ENCODE peak calls at places on chromosome 13, in eight cellular contexts. One of them, this sample, is unnamed.

GRCh38 chr13:39197645-39198007 is 159.4 kb downstream of the NHLRC3 start:
- DNase-seq in naive thymus-derived CD4-positive, alpha-beta T cell: no peak
- DNase-seq in pancreas: no peak
- DNase-seq in H54: no peak
- DNase-seq in stimulated activated CD8-positive, alpha-beta memory T cell treated with anti-CD3 and anti-CD28 coated beads, Interleukin-4, amount 100 ng/mL, for 1 hour: no peak
- DNase-seq in activated CD4-positive, alpha-beta T cell treated with anti-CD3 and anti-CD28 coated beads, Interleukin-2, amount 10 ng/mL, durations not matched to agents 7 days and 5 days: no peak
- DNase-seq in cardiac septum: no peak
- DNase-seq in A549: no peak
- DNase-seq in this sample: no peak

GRCh38 chr13:49828452-49828851 is 36.0 kb upstream of the KPNA3 start:
- DNase-seq in activated CD4-positive, alpha-beta T cell treated with anti-CD3 and anti-CD28 coated beads, Interleukin-2, amount 10 ng/mL, durations not matched to agents 7 days and 5 days: no peak
- DNase-seq in naive thymus-derived CD4-positive, alpha-beta T cell: no peak
- DNase-seq in pancreas: no peak
- DNase-seq in cardiac septum: no peak
- DNase-seq in stimulated activated CD8-positive, alpha-beta memory T cell treated with anti-CD3 and anti-CD28 coated beads, Interleukin-4, amount 100 ng/mL, for 1 hour: no peak
- DNase-seq in A549: no peak
- DNase-seq in H54: no peak
- DNase-seq in this sample: no peak

GRCh38 chr13:44622701-44623100 is 46.6 kb upstream of the TSC22D1 start:
- DNase-seq in stimulated activated CD8-positive, alpha-beta memory T cell treated with anti-CD3 and anti-CD28 coated beads, Interleukin-4, amount 100 ng/mL, for 1 hour: no peak
- DNase-seq in activated CD4-positive, alpha-beta T cell treated with anti-CD3 and anti-CD28 coated beads, Interleukin-2, amount 10 ng/mL, durations not matched to agents 7 days and 5 days: no peak
- DNase-seq in A549: no peak
- DNase-seq in cardiac septum: no peak
- DNase-seq in naive thymus-derived CD4-positive, alpha-beta T cell: no peak
- DNase-seq in pancreas: no peak
- DNase-seq in H54: no peak
- DNase-seq in this sample: no peak

GRCh38 chr13:60326273-60326672 is 70.7 kb upstream of the TDRD3 start:
- DNase-seq in naive thymus-derived CD4-positive, alpha-beta T cell: no peak
- DNase-seq in stimulated activated CD8-positive, alpha-beta memory T cell treated with anti-CD3 and anti-CD28 coated beads, Interleukin-4, amount 100 ng/mL, for 1 hour: no peak
- DNase-seq in pancreas: no peak
- DNase-seq in H54: no peak
- DNase-seq in activated CD4-positive, alpha-beta T cell treated with anti-CD3 and anti-CD28 coated beads, Interleukin-2, amount 10 ng/mL, durations not matched to agents 7 days and 5 days: no peak
- DNase-seq in A549: no peak
- DNase-seq in cardiac septum: no peak
- DNase-seq in this sample: no peak

GRCh38 chr13:106865706-106866288 is 297.9 kb upstream of the ARGLU1 start:
- DNase-seq in pancreas: no peak
- DNase-seq in stimulated activated CD8-positive, alpha-beta memory T cell treated with anti-CD3 and anti-CD28 coated beads, Interleukin-4, amount 100 ng/mL, for 1 hour: no peak
- DNase-seq in cardiac septum: no peak
- DNase-seq in activated CD4-positive, alpha-beta T cell treated with anti-CD3 and anti-CD28 coated beads, Interleukin-2, amount 10 ng/mL, durations not matched to agents 7 days and 5 days: no peak
- DNase-seq in A549: no peak
- DNase-seq in H54: no peak
- DNase-seq in naive thymus-derived CD4-positive, alpha-beta T cell: no peak
- DNase-seq in this sample: no peak

GRCh38 chr13:51793570-51794273 is 10.2 kb downstream of the DHRS12 start:
- DNase-seq in stimulated activated CD8-positive, alpha-beta memory T cell treated with anti-CD3 and anti-CD28 coated beads, Interleukin-4, amount 100 ng/mL, for 1 hour: no peak
- DNase-seq in A549: peak; percentile 53
- DNase-seq in naive thymus-derived CD4-positive, alpha-beta T cell: no peak
- DNase-seq in cardiac septum: no peak
- DNase-seq in activated CD4-positive, alpha-beta T cell treated with anti-CD3 and anti-CD28 coated beads, Interleukin-2, amount 10 ng/mL, durations not matched to agents 7 days and 5 days: no peak
- DNase-seq in pancreas: peak; percentile 45
- DNase-seq in H54: peak; percentile 21
- DNase-seq in this sample: peak; percentile 55

GRCh38 chr13:96780105-96780504 is 214.2 kb downstream of the OXGR1 start:
- DNase-seq in cardiac septum: no peak
- DNase-seq in stimulated activated CD8-positive, alpha-beta memory T cell treated with anti-CD3 and anti-CD28 coated beads, Interleukin-4, amount 100 ng/mL, for 1 hour: no peak
- DNase-seq in naive thymus-derived CD4-positive, alpha-beta T cell: no peak
- DNase-seq in H54: no peak
- DNase-seq in A549: no peak
- DNase-seq in activated CD4-positive, alpha-beta T cell treated with anti-CD3 and anti-CD28 coated beads, Interleukin-2, amount 10 ng/mL, durations not matched to agents 7 days and 5 days: no peak
- DNase-seq in pancreas: no peak
- DNase-seq in this sample: no peak

GRCh38 chr13:74409551-74409950 is 275.3 kb upstream of the KLF12 start:
- DNase-seq in cardiac septum: no peak
- DNase-seq in H54: no peak
- DNase-seq in naive thymus-derived CD4-positive, alpha-beta T cell: no peak
- DNase-seq in stimulated activated CD8-positive, alpha-beta memory T cell treated with anti-CD3 and anti-CD28 coated beads, Interleukin-4, amount 100 ng/mL, for 1 hour: no peak
- DNase-seq in activated CD4-positive, alpha-beta T cell treated with anti-CD3 and anti-CD28 coated beads, Interleukin-2, amount 10 ng/mL, durations not matched to agents 7 days and 5 days: no peak
- DNase-seq in pancreas: no peak
- DNase-seq in A549: no peak
- DNase-seq in this sample: no peak

GRCh38 chr13:93535256-93535655 is 308.6 kb downstream of the GPC6 start:
- DNase-seq in naive thymus-derived CD4-positive, alpha-beta T cell: no peak
- DNase-seq in H54: peak; percentile 6
- DNase-seq in pancreas: no peak
- DNase-seq in cardiac septum: no peak
- DNase-seq in A549: peak; percentile 2
- DNase-seq in stimulated activated CD8-positive, alpha-beta memory T cell treated with anti-CD3 and anti-CD28 coated beads, Interleukin-4, amount 100 ng/mL, for 1 hour: no peak
- DNase-seq in activated CD4-positive, alpha-beta T cell treated with anti-CD3 and anti-CD28 coated beads, Interleukin-2, amount 10 ng/mL, durations not matched to agents 7 days and 5 days: no peak
- DNase-seq in this sample: no peak

GRCh38 chr13:36758345-36758744 is 60.7 kb upstream of the RFXAP start:
- DNase-seq in H54: no peak
- DNase-seq in A549: no peak
- DNase-seq in activated CD4-positive, alpha-beta T cell treated with anti-CD3 and anti-CD28 coated beads, Interleukin-2, amount 10 ng/mL, durations not matched to agents 7 days and 5 days: no peak
- DNase-seq in cardiac septum: no peak
- DNase-seq in pancreas: peak; percentile 23
- DNase-seq in stimulated activated CD8-positive, alpha-beta memory T cell treated with anti-CD3 and anti-CD28 coated beads, Interleukin-4, amount 100 ng/mL, for 1 hour: no peak
- DNase-seq in naive thymus-derived CD4-positive, alpha-beta T cell: no peak
- DNase-seq in this sample: no peak

GRCh38 chr13:74206061-74206561 is 71.9 kb upstream of the KLF12 start:
- DNase-seq in H54: no peak
- DNase-seq in A549: no peak
- DNase-seq in cardiac septum: no peak
- DNase-seq in activated CD4-positive, alpha-beta T cell treated with anti-CD3 and anti-CD28 coated beads, Interleukin-2, amount 10 ng/mL, durations not matched to agents 7 days and 5 days: no peak
- DNase-seq in stimulated activated CD8-positive, alpha-beta memory T cell treated with anti-CD3 and anti-CD28 coated beads, Interleukin-4, amount 100 ng/mL, for 1 hour: no peak
- DNase-seq in naive thymus-derived CD4-positive, alpha-beta T cell: no peak
- DNase-seq in pancreas: no peak
- DNase-seq in this sample: no peak

GRCh38 chr13:93226065-93226622 is 463 bp upstream of the GPC6 start:
- DNase-seq in activated CD4-positive, alpha-beta T cell treated with anti-CD3 and anti-CD28 coated beads, Interleukin-2, amount 10 ng/mL, durations not matched to agents 7 days and 5 days: no peak
- DNase-seq in A549: no peak
- DNase-seq in naive thymus-derived CD4-positive, alpha-beta T cell: no peak
- DNase-seq in H54: no peak
- DNase-seq in stimulated activated CD8-positive, alpha-beta memory T cell treated with anti-CD3 and anti-CD28 coated beads, Interleukin-4, amount 100 ng/mL, for 1 hour: no peak
- DNase-seq in pancreas: no peak
- DNase-seq in cardiac septum: no peak
- DNase-seq in this sample: no peak

GRCh38 chr13:100363874-100364273 is 224.7 kb downstream of the GGACT start:
- DNase-seq in stimulated activated CD8-positive, alpha-beta memory T cell treated with anti-CD3 and anti-CD28 coated beads, Interleukin-4, amount 100 ng/mL, for 1 hour: no peak
- DNase-seq in H54: no peak
- DNase-seq in cardiac septum: no peak
- DNase-seq in activated CD4-positive, alpha-beta T cell treated with anti-CD3 and anti-CD28 coated beads, Interleukin-2, amount 10 ng/mL, durations not matched to agents 7 days and 5 days: no peak
- DNase-seq in A549: peak; percentile 27
- DNase-seq in pancreas: no peak
- DNase-seq in naive thymus-derived CD4-positive, alpha-beta T cell: no peak
- DNase-seq in this sample: no peak